ENCODE peak calls at places on chromosome 11, in four cellular contexts. W is left lung, P is IMR-90, U is foreskin keratinocyte. V is an unnamed sample. For H3K4me1, the result is how much of the 10 kb centered on the place peaks cover.

GRCh38 chr11:34721646-34722045 is 100.8 kb downstream of the EHF start:
- DNase-seq in W (no peak), P (peak), U (no peak), V (no peak)

GRCh38 chr11:96092511-96092910 is 168.6 kb upstream of the MTMR2 start:
- DNase-seq in W (no peak), P (no peak), U (no peak), V (no peak)

GRCh38 chr11:115325523-115325922 is 178.7 kb downstream of the CADM1 start:
- DNase-seq in W (no peak), P (no peak), U (no peak), V (no peak)

GRCh38 chr11:18768472-18768901 is 23.1 kb downstream of the PTPN5 start:
- DNase-seq in W (peak), P (no peak), U (no peak), V (no peak)

GRCh38 chr11:10373340-10373739 is 68.5 kb downstream of the ADM start:
- DNase-seq in W (peak), P (peak), U (no peak), V (no peak)

GRCh38 chr11:67352546-67353316 is 615 bp downstream of the POLD4 start:
- DNase-seq in W (peak), P (no peak), U (no peak), V (no peak)

GRCh38 chr11:82233211-82233610 is 500.5 kb downstream of the FAM181B start:
- DNase-seq in W (no peak), P (no peak), U (no peak), V (no peak)

GRCh38 chr11:27255447-27255828 is 107.6 kb downstream of the CCDC34 start:
- DNase-seq in W (no peak), P (peak), U (peak), V (no peak)

GRCh38 chr11:114909866-114910265 is 231.5 kb downstream of the NXPE2 start:
- DNase-seq in W (no peak), P (no peak), U (no peak), V (no peak)

GRCh38 chr11:119361056-119361787 is 14.7 kb upstream of the MFRP start:
- DNase-seq in W (peak), P (peak), U (peak), V (no peak)

GRCh38 chr11:105046898-105047579 is 1.9 kb upstream of the CARD16 start:
- DNase-seq in W (peak), P (peak), U (peak), V (no peak)

GRCh38 chr11:2461253-2462091 is 16.7 kb downstream of the KCNQ1 start:
- DNase-seq in W (no peak), P (no peak), U (no peak), V (no peak)

GRCh38 chr11:17406082-17406817 is 17.8 kb upstream of the KCNJ11 start:
- DNase-seq in W (no peak), P (no peak), U (no peak), V (no peak)

GRCh38 chr11:46603704-46604308 is 10.0 kb upstream of the AMBRA1 start:
- DNase-seq in W (no peak), P (no peak), U (no peak), V (no peak)

GRCh38 chr11:69671734-69672465 is 3.3 kb downstream of the LTO1 start:
- DNase-seq in W (no peak), P (no peak), U (no peak), V (no peak)

GRCh38 chr11:130478204-130478701 is 29.8 kb downstream of the ADAMTS15 start:
- DNase-seq in W (peak), P (peak), U (peak), V (peak)

GRCh38 chr11:2928605-2929510 is at the start of gene PHLDA2:
- DNase-seq in W (peak), P (peak), U (peak), V (no peak)

GRCh38 chr11:117094776-117095175 is 3.5 kb downstream of the SIK3 start:
- DNase-seq in W (no peak), P (peak), U (peak), V (no peak)

GRCh38 chr11:126163074-126163700 is 48.3 kb downstream of the RPUSD4 start:
- DNase-seq in W (no peak), P (peak), U (peak), V (peak)

GRCh38 chr11:10355257-10355661 is 50.4 kb downstream of the ADM start:
- DNase-seq in W (no peak), P (no peak), U (peak), V (no peak)

GRCh38 chr11:75734491-75735180 is 17.0 kb downstream of the MOGAT2 start:
- DNase-seq in W (no peak), P (no peak), U (no peak), V (no peak)

GRCh38 chr11:115673720-115674119 is 169.5 kb upstream of the CADM1 start:
- DNase-seq in W (no peak), P (no peak), U (no peak), V (no peak)

GRCh38 chr11:47886096-47886495 is 37.9 kb upstream of the NUP160 start:
- DNase-seq in W (peak), P (peak), U (peak), V (no peak)

GRCh38 chr11:119403021-119403420 is 20.0 kb downstream of the THY1 start:
- DNase-seq in W (no peak), P (peak), U (no peak), V (no peak)

GRCh38 chr11:61488651-61489291 is 19.8 kb upstream of the LRRC10B start:
- DNase-seq in W (no peak), P (no peak), U (no peak), V (no peak)

GRCh38 chr11:65916391-65916790 is 2.5 kb downstream of the C11orf68 start:
- DNase-seq in W (no peak), P (no peak), U (no peak), V (no peak)

GRCh38 chr11:65915821-65916251 is 3.0 kb downstream of the C11orf68 start:
- DNase-seq in W (peak), P (peak), U (peak), V (peak)

GRCh38 chr11:65917434-65918210 is 1.2 kb downstream of the C11orf68 start:
- DNase-seq in W (no peak), P (no peak), U (no peak), V (no peak)

GRCh38 chr11:65917077-65917433 is 1.8 kb downstream of the C11orf68 start:
- DNase-seq in W (no peak), P (no peak), U (no peak), V (no peak)

DNA sequence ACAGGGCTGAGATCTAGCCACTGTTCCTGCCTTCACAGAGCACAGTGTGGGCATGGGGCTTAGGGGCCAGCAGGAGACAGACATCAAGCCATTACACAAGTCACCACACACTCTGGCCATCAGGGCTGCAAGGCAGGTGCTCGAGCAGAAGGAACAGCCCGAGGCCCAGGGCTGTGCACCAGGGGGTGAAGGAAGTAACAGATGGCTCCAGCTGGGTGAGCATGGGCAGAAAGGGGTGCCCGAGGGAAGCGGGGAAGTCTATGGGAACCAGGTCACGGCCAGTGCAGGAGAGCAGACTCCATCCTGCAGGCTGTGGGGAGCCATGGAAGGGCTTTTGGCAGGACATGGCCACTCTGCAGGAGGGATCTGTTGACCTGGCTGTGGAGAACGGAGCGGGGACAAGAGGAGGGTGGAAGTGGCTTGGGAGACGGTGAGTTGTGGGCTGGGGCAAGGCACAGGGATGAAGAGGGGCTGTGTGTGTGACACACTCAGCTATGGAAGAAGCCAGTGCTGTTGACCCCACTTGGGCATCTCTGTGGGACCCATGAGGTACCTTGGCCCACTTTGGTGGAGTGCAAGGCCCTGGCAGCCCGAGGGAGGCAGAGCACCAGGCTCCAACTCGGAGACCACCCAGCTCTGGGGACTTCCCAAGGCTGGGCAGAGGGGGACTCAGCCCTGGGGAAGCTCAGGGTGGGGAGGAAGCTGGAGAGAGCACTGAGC is 3.6 kb downstream of the C11orf68 start:
- DNase-seq in W (no peak), P (no peak), U (no peak), V (no peak)
- H3K4me1 ChIP-seq in W (under half), P (half or more), U (under half), V (half or more)

GRCh38 chr11:122259149-122259821 is 143.3 kb upstream of the BLID start:
- DNase-seq in W (no peak), P (no peak), U (no peak), V (no peak)

GRCh38 chr11:122264121-122264520 is 148.1 kb upstream of the BLID start:
- DNase-seq in W (no peak), P (no peak), U (no peak), V (no peak)

GRCh38 chr11:122258446-122258994 is 142.5 kb upstream of the BLID start:
- DNase-seq in W (no peak), P (no peak), U (no peak), V (no peak)

DNA sequence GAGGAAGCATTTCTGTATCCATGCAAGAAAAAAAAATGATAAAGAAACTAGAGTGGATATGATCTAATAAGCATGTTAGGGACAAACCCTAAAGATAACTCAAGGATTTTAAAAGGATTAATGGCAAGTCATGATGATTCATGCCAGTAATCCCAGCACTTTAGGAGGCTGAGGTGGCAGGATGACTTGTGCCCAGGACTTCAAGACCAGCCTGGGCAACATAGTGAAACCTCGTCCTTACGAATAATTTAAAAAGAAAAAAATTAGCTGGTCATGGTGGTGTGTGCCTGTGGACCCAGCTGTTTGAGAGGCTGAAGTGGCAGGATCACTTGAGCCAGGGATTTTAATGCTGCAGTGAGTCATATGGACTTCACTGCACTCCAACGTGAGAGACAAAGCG is 145.5 kb upstream of the BLID start:
- DNase-seq in W (no peak), P (peak), U (peak), V (no peak)
- H3K27ac ChIP-seq in W (no peak), P (no peak), U (no peak), V (no peak)

DNA sequence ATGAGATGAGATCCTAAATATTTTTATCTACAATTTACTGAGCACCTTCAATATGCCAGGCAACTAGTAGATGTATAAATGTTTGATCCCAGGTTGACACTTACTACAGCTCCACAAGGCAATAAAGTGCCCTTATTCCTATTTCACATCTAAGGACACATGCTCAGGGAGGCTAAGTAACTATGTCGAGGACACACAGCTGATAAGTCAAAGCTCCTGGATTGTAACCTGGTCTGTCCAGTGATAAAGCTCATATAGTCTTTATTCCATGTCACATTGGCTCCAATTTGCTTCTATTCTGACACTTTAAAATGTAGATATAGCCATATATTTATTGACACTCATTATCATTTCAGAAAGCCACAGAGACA is 93.8 kb upstream of the BMAL1 start:
- DNase-seq in W (no peak), P (no peak), U (no peak), V (no peak)
- TF ChIP-seq CTCF in W (no peak), P (no peak), U (no peak), V (no peak)

GRCh38 chr11:118146554-118146953 is 6.1 kb downstream of the SCN4B start:
- DNase-seq in W (no peak), P (no peak), U (no peak), V (no peak)

GRCh38 chr11:118149493-118149892 is 3.1 kb downstream of the SCN4B start:
- DNase-seq in W (no peak), P (no peak), U (no peak), V (no peak)

GRCh38 chr11:118147502-118147901 is 5.1 kb downstream of the SCN4B start:
- DNase-seq in W (no peak), P (no peak), U (no peak), V (no peak)

GRCh38 chr11:118148877-118149276 is 3.7 kb downstream of the SCN4B start:
- DNase-seq in W (no peak), P (no peak), U (no peak), V (no peak)

GRCh38 chr11:118148240-118148639 is 4.4 kb downstream of the SCN4B start:
- DNase-seq in W (no peak), P (no peak), U (no peak), V (no peak)
- H3K4me1 ChIP-seq in W (under half), P (under half), U (under half), V (under half)